ENCODE peak calls at places on chromosomes 4 and X, in seven cellular contexts. S is SK-N-SH, C is HepG2, J is GM12891, X is H1, U is K562, Z is GM12878. W is an unnamed sample.

GRCh38 chr4:89767924-89768323 is 69.0 kb downstream of the SNCA start:
- DNase-seq in J (no peak), Z (no peak), S (no peak), U (no peak), X (no peak), C (no peak), W (no peak)

GRCh38 chrX:70301716-70302115 is 11.8 kb downstream of the KIF4A start:
- DNase-seq in S (no peak), J (no peak), Z (no peak), C (no peak), U (no peak), X (no peak), W (no peak)

GRCh38 chr4:188214861-188215260 is 75.6 kb downstream of the TRIML1 start:
- DNase-seq in Z (no peak), U (no peak), C (peak), S (no peak), X (no peak), J (no peak), W (no peak)

GRCh38 chrX:9037296-9037695 is 3.4 kb upstream of the FAM9B start:
- DNase-seq in U (no peak), J (no peak), S (no peak), Z (no peak), X (no peak), C (no peak), W (no peak)

GRCh38 chr4:118289794-118290193 is 63.0 kb downstream of the PRSS12 start:
- DNase-seq in J (no peak), Z (no peak), X (no peak), S (no peak), C (no peak), U (no peak), W (no peak)

GRCh38 chr4:37245391-37245954 is 930 bp downstream of the NWD2 start:
- DNase-seq in C (no peak), X (no peak), J (no peak), Z (no peak), S (no peak), U (no peak), W (no peak)

GRCh38 chrX:18377802-18378201 is 23.3 kb upstream of the SCML2 start:
- DNase-seq in S (peak), C (peak), X (peak), J (no peak), Z (no peak), U (peak), W (no peak)

GRCh38 chrX:17405225-17405969 is 30.4 kb downstream of the NHS start:
- DNase-seq in C (peak), J (no peak), U (no peak), S (no peak), X (no peak), Z (no peak), W (no peak)

GRCh38 chr4:98496446-98496845 is 162.0 kb downstream of the TSPAN5 start:
- DNase-seq in U (no peak), C (no peak), Z (no peak), S (no peak), X (no peak), J (no peak), W (no peak)

GRCh38 chrX:149120459-149120858 is 384.6 kb downstream of the IDS start:
- DNase-seq in Z (no peak), J (no peak), U (no peak), X (no peak), C (no peak), S (no peak), W (no peak)
- TF ChIP-seq TAF1 in Z (no peak), J (no peak), U (no peak), X (no peak), C (no peak), S (no peak), W (no peak)

GRCh38 chr4:25991296-25991695 is 77.3 kb downstream of the SMIM20 start:
- DNase-seq in C (no peak), J (no peak), U (no peak), S (no peak), Z (no peak), X (no peak), W (no peak)
- TF ChIP-seq TAF1 in C (no peak), J (no peak), U (no peak), S (no peak), Z (no peak), X (no peak), W (no peak)

DNA sequence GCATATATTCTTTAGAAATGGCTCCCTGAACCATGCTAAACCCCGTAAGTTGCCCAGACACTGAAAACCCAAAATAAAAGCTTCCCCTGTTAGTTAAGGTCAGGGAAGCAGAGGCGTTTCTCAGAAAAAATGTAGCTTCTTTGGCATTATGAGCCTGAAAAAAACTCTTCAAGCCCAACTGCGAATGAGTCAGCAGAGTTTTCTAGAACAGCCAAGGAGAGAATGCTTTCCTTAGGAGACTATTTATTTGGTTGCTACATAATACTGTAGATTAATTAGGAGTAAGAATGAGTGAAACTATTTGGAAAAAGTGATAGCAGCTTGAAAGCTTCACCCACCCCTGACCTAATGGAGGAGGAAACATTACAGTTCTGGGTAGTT is 53.9 kb upstream of the ATXN3L start:
- DNase-seq in J (no peak), S (no peak), C (no peak), X (no peak), Z (no peak), U (no peak), W (no peak)
- TF ChIP-seq TAF1 in J (no peak), S (no peak), C (no peak), X (no peak), Z (no peak), U (no peak), W (no peak)

DNA sequence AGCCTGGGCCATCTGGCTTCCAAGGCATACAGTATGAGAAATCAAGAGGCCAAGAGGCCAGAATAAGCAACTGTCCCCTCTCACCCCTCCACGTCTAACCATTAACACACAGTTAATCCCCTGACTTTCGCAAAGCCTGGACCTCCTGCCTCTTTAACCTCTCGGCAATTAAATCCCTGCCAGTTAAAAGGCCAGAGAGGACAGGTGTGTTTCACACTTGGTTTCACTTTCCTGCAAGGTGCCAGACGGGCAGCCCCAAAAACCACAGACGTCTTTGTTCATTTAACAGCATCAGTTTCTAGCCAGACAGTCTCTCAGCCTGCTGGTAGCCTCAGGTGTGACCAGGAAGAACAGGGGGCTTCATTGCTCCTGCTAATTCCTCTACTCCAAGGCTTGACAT is 91.1 kb upstream of the KIT start:
- DNase-seq in X (peak), J (no peak), S (no peak), Z (no peak), U (no peak), C (no peak), W (no peak)
- TF ChIP-seq TAF1 in X (no peak), J (no peak), S (no peak), Z (no peak), U (no peak), C (no peak), W (no peak)

DNA sequence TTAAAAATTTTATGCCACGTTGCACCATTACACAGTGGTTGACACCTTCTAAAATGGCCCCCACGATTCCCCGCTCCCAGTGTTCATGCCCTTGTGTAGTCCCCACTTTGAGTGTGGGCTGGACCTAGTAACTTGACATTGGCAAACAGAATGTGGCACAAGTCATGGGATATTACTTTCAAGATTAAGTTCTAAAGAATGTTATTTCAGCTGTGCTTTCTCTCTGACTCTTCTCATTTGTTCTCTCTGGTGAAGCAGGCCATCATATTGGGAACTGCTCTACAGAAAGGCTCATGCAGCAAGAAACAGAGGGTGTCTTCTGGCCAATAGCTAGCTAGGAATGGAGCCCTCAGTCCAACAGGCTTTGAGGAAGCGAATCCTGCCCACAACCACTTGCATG is 67.1 kb downstream of the ATXN3L start:
- DNase-seq in U (no peak), J (no peak), S (no peak), X (no peak), Z (no peak), C (no peak), W (no peak)
- TF ChIP-seq TAF1 in U (no peak), J (no peak), S (no peak), X (no peak), Z (no peak), C (no peak), W (no peak)

GRCh38 chr4:11051181-11051580 is 366.6 kb upstream of the CLNK start:
- DNase-seq in S (no peak), X (no peak), C (no peak), Z (no peak), J (no peak), U (no peak), W (no peak)
- TF ChIP-seq TAF1 in S (no peak), X (no peak), C (no peak), Z (no peak), J (no peak), U (no peak), W (no peak)